ENCODE peak calls at places on chromosomes 11 and 22, in four cellular contexts. T is tibial nerve; I is nephron progenitor cell; W is CD8-positive, alpha-beta T cell. X is an unnamed sample.

GRCh38 chr11:14376920-14377319 is 17.9 kb upstream of the RRAS2 start:
- DNase-seq in T (no peak), I (no peak), W (no peak), X (no peak)

GRCh38 chr11:82003671-82004148 is 730.0 kb downstream of the FAM181B start:
- DNase-seq in T (no peak), I (no peak), W (no peak), X (no peak)

GRCh38 chr22:46563381-46564083 is 26.1 kb upstream of the CELSR1 start:
- DNase-seq in T (peak; percentile 64), I (peak; percentile 82), W (peak; percentile 67), X (peak; percentile 89)

GRCh38 chr22:32352681-32353080 is 5.0 kb upstream of the RFPL3 start:
- DNase-seq in T (no peak), I (no peak), W (no peak), X (no peak)

GRCh38 chr11:36292311-36292722 is 3.1 kb upstream of the COMMD9 start:
- DNase-seq in T (no peak), I (no peak), W (no peak), X (no peak)

GRCh38 chr11:65884716-65885092 is 3.6 kb downstream of the FIBP start:
- DNase-seq in T (peak; percentile 58), I (peak; percentile 85), W (peak; percentile 76), X (peak; percentile 88)

GRCh38 chr11:10498022-10498400 is 42.9 kb downstream of the AMPD3 start:
- DNase-seq in T (no peak), I (no peak), W (no peak), X (no peak)

GRCh38 chr11:79060534-79060933 is 380.3 kb downstream of the TENM4 start:
- DNase-seq in T (no peak), I (no peak), W (no peak), X (no peak)

GRCh38 chr22:25645266-25645665 is 80.8 kb downstream of the GRK3 start:
- DNase-seq in T (no peak), I (no peak), W (no peak), X (no peak)

GRCh38 chr11:17219016-17219415 is 11.2 kb upstream of the PIK3C2A start:
- DNase-seq in T (no peak), I (no peak), W (no peak), X (no peak)

GRCh38 chr11:44754876-44755552 is 28.3 kb downstream of the TSPAN18 start:
- DNase-seq in T (no peak), I (no peak), W (no peak), X (no peak)

GRCh38 chr11:85742873-85743275 is 56.9 kb upstream of the CCDC89 start:
- DNase-seq in T (no peak), I (no peak), W (no peak), X (no peak)

GRCh38 chr22:46961591-46962290 is 199.3 kb downstream of the TBC1D22A start:
- DNase-seq in T (no peak), I (no peak), W (no peak), X (no peak)

GRCh38 chr22:27880778-27881394 is 38.2 kb downstream of the PITPNB start:
- DNase-seq in T (no peak), I (peak; percentile 33), W (no peak), X (no peak)

GRCh38 chr11:72831521-72832300 is 17.5 kb downstream of the ATG16L2 start:
- DNase-seq in T (peak; percentile 77), I (peak; percentile 85), W (peak; percentile 39), X (peak; percentile 89)

GRCh38 chr11:130431337-130431773 is 2.9 kb upstream of the ADAMTS8 start:
- DNase-seq in T (peak; percentile 73), I (peak; percentile 90), W (peak; percentile 39), X (peak; percentile 87)

GRCh38 chr11:105344938-105345337 is 205.4 kb upstream of the CARD18 start:
- DNase-seq in T (no peak), I (no peak), W (no peak), X (no peak)

GRCh38 chr22:24035296-24035695 is 24.2 kb downstream of the CABIN1 start:
- DNase-seq in T (no peak), I (no peak), W (no peak), X (no peak)

GRCh38 chr11:134440851-134441645 is 29.0 kb upstream of the B3GAT1 start:
- DNase-seq in T (no peak), I (no peak), W (no peak), X (peak; percentile 47)

GRCh38 chr22:48473202-48473601 is 1354.5 kb downstream of the BRD1 start:
- DNase-seq in T (no peak), I (no peak), W (no peak), X (no peak)

GRCh38 chr11:86204356-86204755 is 40.2 kb upstream of the EED start:
- DNase-seq in T (no peak), I (no peak), W (no peak), X (no peak)

GRCh38 chr22:33076368-33076767 is 18.2 kb upstream of the SYN3 start:
- DNase-seq in T (no peak), I (peak; percentile 27), W (no peak), X (no peak)

GRCh38 chr22:25567305-25567704 is 2.8 kb downstream of the GRK3 start:
- DNase-seq in T (no peak), I (no peak), W (no peak), X (no peak)

GRCh38 chr11:35619030-35619753 is 932 bp downstream of the FJX1 start:
- DNase-seq in T (no peak), I (peak; percentile 57), W (no peak), X (peak; percentile 72)

GRCh38 chr22:26672590-26673468 is 15.4 kb downstream of the MIAT start:
- DNase-seq in T (peak; percentile 79), I (peak; percentile 87), W (peak; percentile 90), X (peak; percentile 92)

GRCh38 chr11:66326261-66327111 is 9.6 kb upstream of the CD248 start:
- DNase-seq in T (peak; percentile 31), I (peak; percentile 63), W (no peak), X (peak; percentile 34)

GRCh38 chr22:40922484-40923303 is 28.5 kb upstream of the RBX1 start:
- DNase-seq in T (no peak), I (no peak), W (peak; percentile 1), X (no peak)

GRCh38 chr22:36369004-36369921 is 18.5 kb downstream of the MYH9 start:
- DNase-seq in T (no peak), I (no peak), W (no peak), X (no peak)

GRCh38 chr11:64745523-64746328 is 1.8 kb upstream of the RASGRP2 start:
- DNase-seq in T (peak; percentile 59), I (peak; percentile 78), W (peak; percentile 77), X (peak; percentile 79)

GRCh38 chr11:66725646-66726045 is 3.4 kb downstream of the SPTBN2 start:
- DNase-seq in T (no peak), I (peak; percentile 45), W (no peak), X (no peak)

GRCh38 chr22:36573815-36574350 is 44.9 kb upstream of the EIF3D start:
- DNase-seq in T (no peak), I (peak; percentile 26), W (no peak), X (no peak)

GRCh38 chr11:117458275-117459120 is 130.8 kb downstream of the CEP164 start:
- DNase-seq in T (no peak), I (no peak), W (no peak), X (no peak)

GRCh38 chr11:134418119-134418840 is 6.2 kb upstream of the B3GAT1 start:
- DNase-seq in T (no peak), I (peak; percentile 67), W (no peak), X (no peak)

GRCh38 chr11:65646921-65647701 is 9.2 kb downstream of the SIPA1 start:
- DNase-seq in T (no peak), I (peak; percentile 70), W (no peak), X (peak; percentile 57)

GRCh38 chr11:8234425-8234821 is 29.3 kb downstream of the LMO1 start:
- DNase-seq in T (no peak), I (no peak), W (no peak), X (peak; percentile 14)
- TF ChIP-seq CTCF in T (no peak), I (no peak), W (no peak), X (no peak)

GRCh38 chr22:18984564-18984963 is 48.5 kb upstream of the PRODH start:
- DNase-seq in T (no peak), I (no peak), W (no peak), X (no peak)
- TF ChIP-seq CTCF in T (no peak), I (no peak), W (no peak), X (no peak)

DNA sequence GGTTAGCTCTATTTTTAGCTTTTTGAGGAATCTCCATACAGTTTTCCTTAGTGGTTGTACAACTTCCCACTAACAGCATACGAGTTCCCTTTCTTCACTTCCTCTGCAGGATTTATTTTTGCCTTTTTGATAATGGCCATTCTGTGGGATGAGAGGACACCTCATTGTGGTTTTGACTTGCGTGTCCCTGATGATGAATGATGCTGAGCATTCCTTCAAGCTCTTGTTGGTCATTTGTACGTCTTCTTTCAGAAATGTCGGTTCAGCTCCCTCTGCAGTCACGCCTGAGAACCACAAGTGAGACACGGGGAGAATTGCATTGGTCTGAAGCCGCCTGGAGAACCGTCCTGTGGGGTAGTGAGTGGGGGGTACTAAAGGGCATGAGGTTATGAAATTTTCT is 2.0 kb upstream of the KRTAP5-10 start:
- DNase-seq in T (no peak), I (peak; percentile 23), W (no peak), X (no peak)
- TF ChIP-seq CTCF in T (no peak), I (peak; percentile 23), W (no peak), X (no peak)

DNA sequence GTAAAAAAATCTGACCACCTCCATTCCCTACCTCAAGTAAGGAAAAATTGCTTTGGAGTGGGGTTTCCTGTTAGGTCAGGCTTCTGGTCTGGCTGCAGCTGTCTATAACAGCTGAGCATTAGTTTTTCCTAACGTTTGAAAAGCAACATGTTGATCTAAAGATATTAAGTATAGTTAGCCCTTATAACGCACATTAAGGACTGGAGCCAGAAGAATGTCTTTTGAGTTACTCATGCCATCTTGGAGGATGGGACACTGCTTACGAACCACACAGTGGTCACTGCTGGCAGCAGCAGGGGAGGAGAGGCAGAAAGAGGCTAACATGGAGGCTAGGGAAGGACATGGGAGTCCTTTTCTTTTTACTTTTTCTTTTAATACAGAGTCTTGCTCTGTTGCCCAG is 44.1 kb upstream of the GDPD4 start:
- DNase-seq in T (no peak), I (no peak), W (no peak), X (no peak)
- TF ChIP-seq CTCF in T (no peak), I (no peak), W (no peak), X (no peak)

DNA sequence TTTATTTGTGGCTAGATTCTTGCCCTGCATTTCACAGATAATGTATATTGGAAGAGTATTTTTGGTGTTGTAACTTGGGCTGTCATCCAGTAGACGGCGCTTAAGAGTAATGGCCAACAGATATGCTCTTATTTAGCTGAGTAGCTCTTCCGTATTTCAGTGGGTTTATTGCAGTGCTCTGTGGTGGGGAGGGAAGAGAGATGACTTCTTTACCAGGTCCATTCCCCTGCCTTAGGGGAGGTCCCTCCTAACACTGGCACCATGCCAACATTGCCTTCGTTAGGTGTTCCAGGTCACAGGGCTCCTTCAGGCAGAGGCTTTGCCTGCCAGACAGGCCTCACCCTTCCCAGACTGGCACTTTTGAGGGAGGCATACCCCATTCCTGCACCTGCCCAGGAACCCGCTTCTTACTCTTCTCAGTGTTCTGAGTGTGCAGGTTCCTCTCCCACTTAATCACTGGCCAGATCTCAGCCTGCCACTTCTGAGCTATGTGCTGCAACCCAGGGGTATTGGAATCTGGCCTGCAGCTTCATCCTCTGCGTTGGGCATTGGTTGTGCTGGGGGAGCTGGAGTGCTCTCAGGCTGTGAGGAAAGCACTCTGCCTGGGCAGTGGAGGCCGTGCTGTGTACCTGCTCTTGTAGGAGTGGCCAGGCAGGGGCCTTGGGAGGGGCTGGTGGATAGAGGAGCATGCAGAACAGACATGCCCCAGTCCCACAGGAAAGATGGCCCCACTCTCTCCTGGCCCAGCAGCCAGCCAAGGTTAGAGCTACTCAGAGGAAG is 29.4 kb upstream of the SLN start:
- DNase-seq in T (no peak), I (no peak), W (no peak), X (no peak)
- TF ChIP-seq CTCF in T (peak; percentile 15), I (peak; percentile 49), W (no peak), X (peak; percentile 62)

X was measured in glutamatergic neuron.